ENCODE peak calls at places on chromosomes 5 and 9, in four cellular contexts. One of them, this sample, is unnamed.

GRCh38 chr5:1511651-1512540 is 11.9 kb downstream of the LPCAT1 start:
- DNase-seq in psoas muscle: peak
- DNase-seq in glutamatergic neuron: peak
- DNase-seq in A549: peak
- DNase-seq in this sample: peak

GRCh38 chr9:96100385-96100978 is 201.5 kb downstream of the HSD17B3 start:
- DNase-seq in psoas muscle: no peak
- DNase-seq in glutamatergic neuron: no peak
- DNase-seq in A549: no peak
- DNase-seq in this sample: no peak

GRCh38 chr5:95861221-95861857 is 38.8 kb upstream of the GLRX start:
- DNase-seq in psoas muscle: peak
- DNase-seq in glutamatergic neuron: no peak
- DNase-seq in A549: peak
- DNase-seq in this sample: peak

GRCh38 chr5:158119852-158120708 is 261.1 kb upstream of the CLINT1 start:
- DNase-seq in psoas muscle: peak
- DNase-seq in glutamatergic neuron: no peak
- DNase-seq in A549: no peak
- DNase-seq in this sample: no peak

GRCh38 chr5:149310947-149311675 is 34.2 kb upstream of the GRPEL2 start:
- DNase-seq in psoas muscle: peak
- DNase-seq in glutamatergic neuron: no peak
- DNase-seq in A549: no peak
- DNase-seq in this sample: no peak

GRCh38 chr5:140488914-140489313 is 58.5 kb upstream of the EIF4EBP3 start:
- DNase-seq in psoas muscle: no peak
- DNase-seq in glutamatergic neuron: no peak
- DNase-seq in A549: no peak
- DNase-seq in this sample: no peak

GRCh38 chr9:97109194-97109811 is 70.4 kb upstream of the CTSV start:
- DNase-seq in psoas muscle: no peak
- DNase-seq in glutamatergic neuron: peak
- DNase-seq in A549: peak
- DNase-seq in this sample: peak

GRCh38 chr9:26856413-26857032 is 36.1 kb downstream of the CAAP1 start:
- DNase-seq in psoas muscle: no peak
- DNase-seq in glutamatergic neuron: peak
- DNase-seq in A549: peak
- DNase-seq in this sample: no peak

GRCh38 chr9:72039532-72039931 is 20.9 kb downstream of the C9orf57 start:
- DNase-seq in psoas muscle: no peak
- DNase-seq in glutamatergic neuron: no peak
- DNase-seq in A549: no peak
- DNase-seq in this sample: no peak

GRCh38 chr5:8981496-8981895 is 564.4 kb downstream of the SEMA5A start:
- DNase-seq in psoas muscle: no peak
- DNase-seq in glutamatergic neuron: no peak
- DNase-seq in A549: no peak
- DNase-seq in this sample: no peak

GRCh38 chr9:37037744-37038640 is 3.9 kb upstream of the PAX5 start:
- DNase-seq in psoas muscle: peak
- DNase-seq in glutamatergic neuron: peak
- DNase-seq in A549: no peak
- DNase-seq in this sample: no peak

GRCh38 chr9:127884427-127884911 is 7.0 kb upstream of the AK1 start:
- DNase-seq in psoas muscle: peak
- DNase-seq in glutamatergic neuron: no peak
- DNase-seq in A549: no peak
- DNase-seq in this sample: peak

GRCh38 chr5:66171349-66172344 is 27.5 kb downstream of the SREK1 start:
- DNase-seq in psoas muscle: no peak
- DNase-seq in glutamatergic neuron: no peak
- DNase-seq in A549: peak
- DNase-seq in this sample: no peak

GRCh38 chr5:156759156-156759555 is 90.9 kb upstream of the PPP1R2B start:
- DNase-seq in psoas muscle: no peak
- DNase-seq in glutamatergic neuron: no peak
- DNase-seq in A549: no peak
- DNase-seq in this sample: no peak

GRCh38 chr9:21141427-21141882 is at the start of gene IFNW1:
- DNase-seq in psoas muscle: no peak
- DNase-seq in glutamatergic neuron: no peak
- DNase-seq in A549: no peak
- DNase-seq in this sample: no peak

GRCh38 chr5:13913962-13914361 is 30.5 kb downstream of the DNAH5 start:
- DNase-seq in psoas muscle: no peak
- DNase-seq in glutamatergic neuron: no peak
- DNase-seq in A549: no peak
- DNase-seq in this sample: no peak

GRCh38 chr5:22892441-22892840 is 39.3 kb upstream of the CDH12 start:
- DNase-seq in psoas muscle: no peak
- DNase-seq in glutamatergic neuron: no peak
- DNase-seq in A549: no peak
- DNase-seq in this sample: no peak

GRCh38 chr5:139494832-139495231 is 12.3 kb upstream of the STING1 start:
- DNase-seq in psoas muscle: no peak
- DNase-seq in glutamatergic neuron: no peak
- DNase-seq in A549: no peak
- DNase-seq in this sample: peak

GRCh38 chr5:97009212-97009898 is 73.5 kb downstream of the LNPEP start:
- DNase-seq in psoas muscle: no peak
- DNase-seq in glutamatergic neuron: no peak
- DNase-seq in A549: no peak
- DNase-seq in this sample: no peak

GRCh38 chr5:54881286-54882005 is 103.9 kb downstream of the ESM1 start:
- DNase-seq in psoas muscle: no peak
- DNase-seq in glutamatergic neuron: no peak
- DNase-seq in A549: no peak
- DNase-seq in this sample: no peak

GRCh38 chr9:109383356-109383755 is 62.5 kb upstream of the EPB41L4B start:
- DNase-seq in psoas muscle: no peak
- DNase-seq in glutamatergic neuron: no peak
- DNase-seq in A549: no peak
- DNase-seq in this sample: no peak

GRCh38 chr5:135041726-135042125 is 7.7 kb upstream of the PITX1 start:
- DNase-seq in psoas muscle: peak
- DNase-seq in glutamatergic neuron: no peak
- DNase-seq in A549: no peak
- DNase-seq in this sample: no peak

GRCh38 chr5:3339092-3339797 is 256.4 kb upstream of the IRX1 start:
- DNase-seq in psoas muscle: no peak
- DNase-seq in glutamatergic neuron: no peak
- DNase-seq in A549: no peak
- DNase-seq in this sample: no peak

GRCh38 chr5:133613743-133614142 is 1.4 kb upstream of the FSTL4 start:
- DNase-seq in psoas muscle: no peak
- DNase-seq in glutamatergic neuron: no peak
- DNase-seq in A549: no peak
- DNase-seq in this sample: no peak

GRCh38 chr9:79572032-79572890 is 496 bp downstream of the TLE4 start:
- DNase-seq in psoas muscle: peak
- DNase-seq in glutamatergic neuron: peak
- DNase-seq in A549: peak
- DNase-seq in this sample: no peak

GRCh38 chr5:81856948-81857928 is 106.3 kb upstream of the SSBP2 start:
- DNase-seq in psoas muscle: peak
- DNase-seq in glutamatergic neuron: no peak
- DNase-seq in A549: no peak
- DNase-seq in this sample: peak

GRCh38 chr5:26232706-26233105 is 805.7 kb downstream of the CDH9 start:
- DNase-seq in psoas muscle: no peak
- DNase-seq in glutamatergic neuron: no peak
- DNase-seq in A549: no peak
- DNase-seq in this sample: no peak

GRCh38 chr9:136079211-136079915 is 15.7 kb downstream of the NACC2 start:
- DNase-seq in psoas muscle: peak
- DNase-seq in glutamatergic neuron: no peak
- DNase-seq in A549: no peak
- DNase-seq in this sample: peak

GRCh38 chr9:98909935-98910334 is 33.8 kb upstream of the COL15A1 start:
- DNase-seq in psoas muscle: no peak
- DNase-seq in glutamatergic neuron: no peak
- DNase-seq in A549: no peak
- DNase-seq in this sample: no peak

GRCh38 chr5:78718185-78718584 is 69.6 kb upstream of the LHFPL2 start:
- DNase-seq in psoas muscle: no peak
- DNase-seq in glutamatergic neuron: no peak
- DNase-seq in A549: no peak
- DNase-seq in this sample: no peak

GRCh38 chr5:74517700-74518099 is 122.8 kb downstream of the ENC1 start:
- DNase-seq in psoas muscle: no peak
- DNase-seq in glutamatergic neuron: no peak
- DNase-seq in A549: no peak
- DNase-seq in this sample: no peak

GRCh38 chr9:19049872-19050636 is 827 bp downstream of the RRAGA start:
- DNase-seq in psoas muscle: no peak
- DNase-seq in glutamatergic neuron: no peak
- DNase-seq in A549: no peak
- DNase-seq in this sample: no peak

GRCh38 chr5:61744690-61745619 is 412.9 kb downstream of the ZSWIM6 start:
- DNase-seq in psoas muscle: no peak
- DNase-seq in glutamatergic neuron: no peak
- DNase-seq in A549: no peak
- DNase-seq in this sample: no peak

GRCh38 chr9:130666393-130667116 is 2.2 kb downstream of the PRDM12 start:
- DNase-seq in psoas muscle: no peak
- DNase-seq in glutamatergic neuron: peak
- DNase-seq in A549: no peak
- DNase-seq in this sample: no peak

GRCh38 chr5:42960472-42960871 is 79.6 kb downstream of the ANXA2R start:
- DNase-seq in psoas muscle: no peak
- DNase-seq in glutamatergic neuron: no peak
- DNase-seq in A549: no peak
- DNase-seq in this sample: no peak

GRCh38 chr5:56152437-56152836 is 80.7 kb downstream of the ANKRD55 start:
- DNase-seq in psoas muscle: no peak
- DNase-seq in glutamatergic neuron: no peak
- DNase-seq in A549: no peak
- DNase-seq in this sample: no peak

GRCh38 chr9:38068616-38068865 is 486 bp downstream of the SHB start:
- DNase-seq in psoas muscle: no peak
- DNase-seq in glutamatergic neuron: peak
- DNase-seq in A549: no peak
- DNase-seq in this sample: no peak
- TF ChIP-seq CTCF in psoas muscle: peak
- TF ChIP-seq CTCF in glutamatergic neuron: no peak
- TF ChIP-seq CTCF in A549: peak
- TF ChIP-seq CTCF in this sample: no peak

GRCh38 chr5:38404667-38405276 is 146.4 kb downstream of the EGFLAM start:
- DNase-seq in psoas muscle: no peak
- DNase-seq in glutamatergic neuron: no peak
- DNase-seq in A549: no peak
- DNase-seq in this sample: no peak
- TF ChIP-seq CTCF in psoas muscle: no peak
- TF ChIP-seq CTCF in glutamatergic neuron: no peak
- TF ChIP-seq CTCF in A549: no peak
- TF ChIP-seq CTCF in this sample: peak

GRCh38 chr5:141604318-141604717 is 14.5 kb downstream of the DIAPH1 start:
- DNase-seq in psoas muscle: peak
- DNase-seq in glutamatergic neuron: no peak
- DNase-seq in A549: peak
- DNase-seq in this sample: peak
- TF ChIP-seq CTCF in psoas muscle: no peak
- TF ChIP-seq CTCF in glutamatergic neuron: no peak
- TF ChIP-seq CTCF in A549: no peak
- TF ChIP-seq CTCF in this sample: no peak

DNA sequence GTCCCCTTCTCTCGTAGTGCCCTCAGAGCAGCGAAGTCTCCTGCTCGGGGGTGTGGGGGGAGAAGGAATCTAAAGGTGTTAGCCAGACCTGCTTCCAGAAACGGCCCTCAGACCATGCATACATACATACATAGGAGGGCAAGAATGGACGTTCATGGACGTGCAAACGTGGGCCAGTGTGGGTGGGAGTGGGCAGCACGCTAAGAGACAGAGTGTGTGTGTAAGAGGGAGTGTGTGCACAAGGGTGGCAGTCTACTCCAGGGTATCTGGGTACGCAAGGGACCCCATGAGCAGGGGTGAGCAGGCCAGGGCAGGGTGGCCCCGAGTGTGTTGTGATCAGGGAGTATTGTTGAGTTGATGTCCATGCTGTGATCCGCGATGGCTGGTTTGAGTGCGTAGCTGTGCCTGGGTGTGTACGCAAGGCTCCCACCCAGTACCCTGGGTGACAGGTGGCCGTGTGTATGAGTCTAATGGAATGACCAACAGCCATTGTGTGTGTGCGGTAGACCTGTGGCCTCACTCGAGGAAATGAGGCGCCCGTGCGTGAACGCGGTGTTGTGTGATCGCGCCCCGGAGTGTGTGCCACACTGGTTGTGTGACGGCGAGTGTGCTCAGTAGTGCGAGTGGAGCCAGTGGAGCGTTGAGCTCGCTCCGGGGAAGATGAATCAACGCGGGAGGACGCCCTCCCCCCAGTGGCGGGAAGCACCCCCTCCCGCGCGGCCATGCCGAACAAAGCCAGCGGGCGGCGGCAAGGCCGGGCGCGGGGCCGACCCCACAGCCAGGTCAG is 826 bp downstream of the GPRIN1 start:
- DNase-seq in psoas muscle: no peak
- DNase-seq in glutamatergic neuron: no peak
- DNase-seq in A549: no peak
- DNase-seq in this sample: no peak
- TF ChIP-seq CTCF in psoas muscle: no peak
- TF ChIP-seq CTCF in glutamatergic neuron: no peak
- TF ChIP-seq CTCF in A549: no peak
- TF ChIP-seq CTCF in this sample: no peak

GRCh38 chr9:22158983-22159382 is 149.9 kb upstream of the CDKN2B start:
- DNase-seq in psoas muscle: no peak
- DNase-seq in glutamatergic neuron: no peak
- DNase-seq in A549: no peak
- DNase-seq in this sample: peak
- TF ChIP-seq CTCF in psoas muscle: no peak
- TF ChIP-seq CTCF in glutamatergic neuron: no peak
- TF ChIP-seq CTCF in A549: no peak
- TF ChIP-seq CTCF in this sample: no peak